ENCODE peak calls at places on chromosome 12, in seven cellular contexts. Y, I, P, S, W, M and H are unnamed samples.

GRCh38 chr12:108633081-108633533 is 587 bp downstream of the SELPLG start:
- DNase-seq in I (no peak), Y (no peak), P (no peak), W (no peak), S (no peak), M (no peak), H (no peak)

GRCh38 chr12:132730353-132730752 is 19.7 kb downstream of the PGAM5 start:
- DNase-seq in S (no peak), M (no peak), W (no peak), I (no peak), P (no peak), Y (no peak), H (no peak)

GRCh38 chr12:14525964-14526363 is 41.7 kb downstream of the PLBD1 start:
- DNase-seq in S (no peak), Y (no peak), M (no peak), P (no peak), I (no peak), W (no peak), H (no peak)

GRCh38 chr12:130984183-130985058 is 30.7 kb downstream of the ADGRD1 start:
- DNase-seq in S (no peak), Y (no peak), P (no peak), M (no peak), I (no peak), W (no peak), H (no peak)

GRCh38 chr12:132582582-132583279 is 27.7 kb downstream of the LRCOL1 start:
- DNase-seq in S (no peak), Y (no peak), P (no peak), I (no peak), W (no peak), M (no peak), H (no peak)

GRCh38 chr12:100656806-100657205 is 83.3 kb downstream of the GAS2L3 start:
- DNase-seq in Y (no peak), S (no peak), I (no peak), M (no peak), P (no peak), W (no peak), H (no peak)

GRCh38 chr12:54160807-54161480 is 27.8 kb downstream of the SMUG1 start:
- DNase-seq in Y (no peak), I (no peak), M (no peak), W (no peak), P (no peak), S (no peak), H (no peak)

GRCh38 chr12:69966409-69966808 is 141.4 kb downstream of the MYRFL start:
- DNase-seq in M (peak), S (peak), W (peak), I (peak), P (peak), Y (peak), H (no peak)

GRCh38 chr12:103036581-103037214 is 79.2 kb downstream of the ASCL1 start:
- DNase-seq in I (no peak), W (no peak), Y (no peak), S (no peak), M (no peak), P (no peak), H (no peak)

GRCh38 chr12:107379852-107380567 is 286.7 kb upstream of the CRY1 start:
- DNase-seq in S (peak), Y (peak), W (no peak), I (peak), P (peak), M (no peak), H (no peak)

GRCh38 chr12:10025236-10025635 is 5.2 kb upstream of the CLEC9A start:
- DNase-seq in S (no peak), I (no peak), P (no peak), Y (no peak), W (no peak), M (no peak), H (no peak)

GRCh38 chr12:124713041-124713435 is 145.6 kb upstream of the NCOR2 start:
- DNase-seq in I (no peak), Y (no peak), S (no peak), W (peak), P (no peak), M (no peak), H (peak)

GRCh38 chr12:104588048-104588942 is 131.5 kb downstream of the CHST11 start:
- DNase-seq in M (no peak), S (no peak), I (peak), Y (peak), W (no peak), P (peak), H (no peak)

GRCh38 chr12:113448874-113449273 is 22.8 kb downstream of the LHX5 start:
- DNase-seq in I (no peak), P (no peak), W (no peak), Y (no peak), M (no peak), S (no peak), H (no peak)
- TF ChIP-seq CTCF in I (no peak), P (no peak), W (no peak), Y (no peak), M (no peak), S (no peak), H (no peak)

GRCh38 chr12:110367209-110367864 is 36.2 kb downstream of the ANAPC7 start:
- DNase-seq in W (no peak), P (no peak), I (peak), S (peak), Y (peak), M (no peak), H (no peak)
- TF ChIP-seq CTCF in W (no peak), P (no peak), I (no peak), S (no peak), Y (no peak), M (no peak), H (no peak)

GRCh38 chr12:46944104-46944503 is 118.3 kb upstream of the SLC38A4 start:
- DNase-seq in Y (peak), I (peak), W (no peak), M (no peak), S (peak), P (peak), H (no peak)
- TF ChIP-seq CTCF in Y (peak), I (peak), W (no peak), M (no peak), S (no peak), P (peak), H (no peak)

GRCh38 chr12:1691123-1692007 is 495 bp downstream of the ADIPOR2 start:
- DNase-seq in S (peak), Y (peak), M (peak), W (peak), I (no peak), P (peak), H (no peak)
- TF ChIP-seq CTCF in S (no peak), Y (no peak), M (no peak), W (no peak), I (no peak), P (no peak), H (no peak)

DNA sequence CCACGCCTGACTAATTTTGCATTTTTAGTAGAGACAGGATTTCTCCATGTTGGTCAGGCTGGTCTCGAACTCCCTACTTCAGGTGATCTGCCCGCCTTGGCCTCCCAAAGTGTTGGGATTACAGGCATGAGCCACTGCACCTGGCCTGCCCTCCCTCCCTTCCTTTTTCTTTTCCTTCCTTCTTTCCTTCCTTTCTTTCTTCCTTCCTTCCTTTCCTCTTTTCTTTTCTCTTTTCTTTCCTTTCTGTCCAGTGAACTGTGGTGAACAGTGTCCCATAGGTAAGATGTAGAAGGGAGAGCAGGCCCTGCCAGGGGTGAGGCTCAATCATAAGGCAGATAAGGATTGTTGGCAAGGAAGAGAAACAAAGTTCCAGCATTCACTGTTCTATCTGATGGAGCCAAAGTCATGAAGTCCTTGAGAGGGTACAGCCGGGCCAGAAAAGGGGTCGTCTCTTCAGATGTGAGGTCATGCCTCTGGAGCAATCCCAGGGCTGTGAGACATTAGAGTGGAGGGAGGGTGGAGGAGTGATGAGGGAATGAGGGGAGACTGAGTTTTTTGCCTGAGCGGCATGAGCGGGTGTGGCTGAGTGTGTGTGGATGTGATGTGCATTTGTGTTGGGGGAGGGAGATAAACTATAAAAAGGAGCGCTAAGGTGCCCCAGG is 4.2 kb upstream of the MLF2 start:
- DNase-seq in S (peak), P (no peak), Y (no peak), I (no peak), W (no peak), M (no peak), H (no peak)
- TF ChIP-seq CTCF in S (no peak), P (no peak), Y (no peak), I (no peak), W (no peak), M (no peak), H (no peak)

DNA sequence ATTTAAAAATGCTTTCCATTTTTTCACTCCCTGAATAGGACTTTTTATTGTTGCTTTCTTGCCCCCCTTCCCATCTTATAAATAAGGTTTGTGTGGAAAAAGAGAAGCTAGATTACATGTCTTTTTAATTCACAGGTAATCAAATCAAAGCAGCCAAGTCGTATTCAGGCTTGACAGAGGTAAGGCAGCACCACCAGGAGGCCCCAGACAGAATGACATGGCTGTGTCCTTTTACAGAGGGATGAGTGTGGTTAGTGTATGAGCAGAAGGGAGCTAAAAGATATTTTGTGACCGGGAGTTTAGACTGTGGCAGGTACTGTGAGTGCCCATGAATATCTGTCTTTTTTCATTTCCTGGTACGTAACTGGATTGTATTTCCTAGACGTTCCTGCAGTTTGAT is 596.1 kb downstream of the ETNK1 start:
- DNase-seq in W (no peak), P (no peak), Y (no peak), S (no peak), M (peak), I (no peak), H (no peak)
- TF ChIP-seq CTCF in W (no peak), P (no peak), Y (peak), S (peak), M (no peak), I (no peak), H (no peak)

GRCh38 chr12:84604541-84604940 is 308.1 kb downstream of the SLC6A15 start:
- DNase-seq in I (no peak), Y (no peak), M (no peak), W (no peak), P (peak), S (no peak), H (no peak)

GRCh38 chr12:84594157-84594556 is 318.4 kb downstream of the SLC6A15 start:
- DNase-seq in S (no peak), I (no peak), Y (no peak), P (no peak), W (no peak), M (no peak), H (no peak)

GRCh38 chr12:84596276-84596675 is 316.3 kb downstream of the SLC6A15 start:
- DNase-seq in Y (no peak), I (no peak), P (no peak), S (no peak), W (no peak), M (no peak), H (no peak)

GRCh38 chr12:84601483-84601882 is 311.1 kb downstream of the SLC6A15 start:
- DNase-seq in P (no peak), W (no peak), M (no peak), I (no peak), S (no peak), Y (no peak), H (no peak)

GRCh38 chr12:84599539-84599938 is 313.1 kb downstream of the SLC6A15 start:
- DNase-seq in W (no peak), Y (peak), I (no peak), P (peak), S (peak), M (no peak), H (no peak)
- TF ChIP-seq CTCF in W (no peak), Y (no peak), I (no peak), P (no peak), S (no peak), M (no peak), H (no peak)